ENCODE peak calls at places on chromosomes 5 and 9, in four cellular contexts. One of them, this sample, is unnamed.

GRCh38 chr5:38835887-38836286 is 9.9 kb upstream of the OSMR start:
- DNase-seq in kidney epithelial cell: no peak
- DNase-seq in endodermal cell: no peak
- DNase-seq in IMR-90: peak; percentile 33
- DNase-seq in this sample: peak; percentile 55

GRCh38 chr9:116686135-116686534 is 970 bp upstream of the TRIM32 start:
- DNase-seq in kidney epithelial cell: no peak
- DNase-seq in IMR-90: peak; percentile 29
- DNase-seq in endodermal cell: no peak
- DNase-seq in this sample: no peak

GRCh38 chr9:94014066-94014654 is 59.0 kb upstream of the BARX1 start:
- DNase-seq in IMR-90: peak; percentile 49
- DNase-seq in endodermal cell: no peak
- DNase-seq in kidney epithelial cell: no peak
- DNase-seq in this sample: no peak

GRCh38 chr5:115671939-115672338 is 46.1 kb upstream of the TMED7 start:
- DNase-seq in endodermal cell: no peak
- DNase-seq in kidney epithelial cell: no peak
- DNase-seq in IMR-90: peak; percentile 7
- DNase-seq in this sample: no peak

GRCh38 chr9:110389148-110389783 is 51.6 kb upstream of the TXNDC8 start:
- DNase-seq in kidney epithelial cell: no peak
- DNase-seq in IMR-90: no peak
- DNase-seq in endodermal cell: no peak
- DNase-seq in this sample: no peak

GRCh38 chr9:35929188-35929718 is 20.0 kb downstream of the SPAAR start:
- DNase-seq in endodermal cell: no peak
- DNase-seq in IMR-90: no peak
- DNase-seq in kidney epithelial cell: no peak
- DNase-seq in this sample: no peak

GRCh38 chr9:125466356-125466855 is 204.8 kb downstream of the GAPVD1 start:
- DNase-seq in endodermal cell: no peak
- DNase-seq in IMR-90: no peak
- DNase-seq in kidney epithelial cell: no peak
- DNase-seq in this sample: no peak

GRCh38 chr9:72772641-72773040 is 180.2 kb downstream of the ALDH1A1 start:
- DNase-seq in endodermal cell: no peak
- DNase-seq in kidney epithelial cell: no peak
- DNase-seq in IMR-90: peak; percentile 7
- DNase-seq in this sample: no peak

DNA sequence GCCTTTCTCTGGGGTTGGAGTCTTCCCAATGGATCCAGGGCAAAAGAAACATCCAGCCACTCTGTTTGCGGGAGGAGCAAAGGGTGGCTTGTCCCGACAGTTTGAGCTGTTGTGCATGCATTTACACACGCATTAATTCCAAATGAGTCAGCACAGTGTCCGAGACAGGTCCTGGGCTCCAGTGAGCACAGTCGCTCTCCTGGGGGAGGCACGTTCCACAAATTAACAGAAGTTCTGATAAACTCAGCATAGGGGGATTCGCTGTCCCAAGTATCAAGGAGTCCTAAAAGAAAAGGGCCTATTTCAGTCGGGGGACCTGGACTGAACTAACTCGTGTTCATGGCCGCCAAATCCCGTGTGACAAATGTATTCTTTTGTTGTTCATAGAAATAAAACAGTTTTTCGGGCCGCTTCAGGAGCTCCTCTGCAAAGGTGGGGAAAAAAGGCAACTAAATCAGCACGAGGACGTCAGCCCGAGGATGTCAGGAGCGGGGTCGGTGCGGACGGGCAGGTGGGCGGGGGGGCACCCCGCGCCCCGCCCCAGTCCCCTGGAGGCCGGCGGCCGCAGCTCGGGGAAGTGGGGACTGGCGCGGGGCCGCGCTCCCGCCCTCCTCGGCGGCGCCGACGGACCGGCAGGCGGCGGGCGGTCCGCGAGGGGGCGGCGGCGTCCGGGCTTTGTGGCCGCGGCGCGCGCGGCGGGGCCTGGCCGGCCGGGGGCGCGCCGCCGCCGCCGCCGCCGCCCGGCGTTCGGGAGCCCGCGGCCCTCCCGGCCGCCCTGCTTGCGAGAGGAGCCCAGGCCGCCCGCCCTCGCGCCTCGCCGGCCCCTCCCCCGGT is at the start of gene MSANTD3:
- DNase-seq in kidney epithelial cell: no peak
- DNase-seq in endodermal cell: peak; percentile 81
- DNase-seq in IMR-90: peak; percentile 76
- DNase-seq in this sample: no peak
- TF ChIP-seq CTCF in kidney epithelial cell: no peak
- TF ChIP-seq CTCF in endodermal cell: no peak
- TF ChIP-seq CTCF in IMR-90: peak; percentile 31
- TF ChIP-seq CTCF in this sample: peak; percentile 2

GRCh38 chr5:58455495-58455894 is 4.4 kb downstream of the PLK2 start:
- DNase-seq in IMR-90: no peak
- DNase-seq in kidney epithelial cell: no peak
- DNase-seq in endodermal cell: no peak
- DNase-seq in this sample: no peak

GRCh38 chr5:58455066-58455465 is 4.8 kb downstream of the PLK2 start:
- DNase-seq in endodermal cell: no peak
- DNase-seq in kidney epithelial cell: no peak
- DNase-seq in IMR-90: peak; percentile 55
- DNase-seq in this sample: no peak

GRCh38 chr5:58455966-58456365 is 3.9 kb downstream of the PLK2 start:
- DNase-seq in endodermal cell: no peak
- DNase-seq in kidney epithelial cell: no peak
- DNase-seq in IMR-90: no peak
- DNase-seq in this sample: no peak

GRCh38 chr5:58457040-58457439 is 2.8 kb downstream of the PLK2 start:
- DNase-seq in endodermal cell: no peak
- DNase-seq in kidney epithelial cell: no peak
- DNase-seq in IMR-90: no peak
- DNase-seq in this sample: no peak

GRCh38 chr5:58456486-58456885 is 3.4 kb downstream of the PLK2 start:
- DNase-seq in endodermal cell: no peak
- DNase-seq in IMR-90: no peak
- DNase-seq in kidney epithelial cell: no peak
- DNase-seq in this sample: no peak
- H3K4me3 ChIP-seq in endodermal cell: peak overlapping the region; percentile 98
- H3K4me3 ChIP-seq in IMR-90: peak overlapping the region; percentile 85
- H3K4me3 ChIP-seq in kidney epithelial cell: peak overlapping the region; percentile 96
- H3K4me3 ChIP-seq in this sample: peak overlapping the region; percentile 88

GRCh38 chr5:130868186-130868821 is 296.8 kb downstream of the HINT1 start:
- DNase-seq in IMR-90: no peak
- DNase-seq in kidney epithelial cell: no peak
- DNase-seq in endodermal cell: no peak
- DNase-seq in this sample: peak; percentile 52

GRCh38 chr5:130875673-130876072 is 289.4 kb downstream of the HINT1 start:
- DNase-seq in kidney epithelial cell: no peak
- DNase-seq in endodermal cell: no peak
- DNase-seq in IMR-90: no peak
- DNase-seq in this sample: no peak

GRCh38 chr5:130874861-130875419 is 290.1 kb downstream of the HINT1 start:
- DNase-seq in kidney epithelial cell: no peak
- DNase-seq in IMR-90: no peak
- DNase-seq in endodermal cell: no peak
- DNase-seq in this sample: no peak

GRCh38 chr5:130871346-130872086 is 293.5 kb downstream of the HINT1 start:
- DNase-seq in kidney epithelial cell: no peak
- DNase-seq in IMR-90: peak; percentile 1
- DNase-seq in endodermal cell: peak; percentile 80
- DNase-seq in this sample: no peak
- TF ChIP-seq CTCF in kidney epithelial cell: peak; percentile 39
- TF ChIP-seq CTCF in IMR-90: peak; percentile 50
- TF ChIP-seq CTCF in endodermal cell: peak; percentile 83
- TF ChIP-seq CTCF in this sample: peak; percentile 48

DNA sequence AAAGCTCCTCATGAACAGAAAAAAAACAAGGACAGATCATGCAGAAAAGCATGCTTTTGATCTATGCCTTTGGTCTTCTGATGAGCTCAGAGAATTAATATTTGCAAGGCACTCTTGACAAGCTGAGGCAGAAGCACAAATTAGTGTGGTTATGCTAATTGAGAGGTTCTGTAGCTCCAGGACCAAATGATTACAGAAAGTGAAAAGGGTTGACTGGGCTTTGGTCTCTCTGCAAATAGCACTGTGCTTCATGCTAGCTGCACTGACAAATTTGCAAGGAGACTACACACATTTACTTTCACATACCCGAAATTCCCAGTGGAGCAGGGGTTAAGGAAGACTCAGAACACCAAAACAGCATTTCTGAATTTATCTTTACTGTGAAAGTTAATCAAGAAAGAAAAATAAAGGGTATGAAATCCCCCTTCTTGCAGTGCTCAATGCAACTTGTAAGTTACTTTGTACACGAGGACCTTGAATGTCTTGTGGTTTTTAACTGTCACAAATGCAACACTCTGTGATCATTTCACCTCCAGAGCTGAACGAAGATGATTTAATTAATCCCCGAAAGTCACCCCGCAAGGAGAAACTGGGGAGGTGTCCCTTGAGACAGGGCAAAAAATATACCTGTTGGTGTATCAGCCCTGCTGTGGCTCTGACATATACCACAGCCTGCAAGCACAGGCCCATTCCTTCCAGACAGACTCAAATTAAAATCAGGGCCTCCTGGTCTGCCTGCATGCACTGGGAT is 11.9 kb downstream of the RAPGEF1 start:
- DNase-seq in kidney epithelial cell: no peak
- DNase-seq in endodermal cell: no peak
- DNase-seq in IMR-90: no peak
- DNase-seq in this sample: no peak
- H3K4me3 ChIP-seq in kidney epithelial cell: no peak overlapping the region
- H3K4me3 ChIP-seq in endodermal cell: no peak overlapping the region
- H3K4me3 ChIP-seq in IMR-90: no peak overlapping the region
- H3K4me3 ChIP-seq in this sample: no peak overlapping the region

GRCh38 chr5:124408738-124409453 is 337.5 kb downstream of the ZNF608 start:
- DNase-seq in endodermal cell: no peak
- DNase-seq in kidney epithelial cell: peak; percentile 38
- DNase-seq in IMR-90: peak; percentile 10
- DNase-seq in this sample: no peak

GRCh38 chr5:124414973-124415372 is 331.5 kb downstream of the ZNF608 start:
- DNase-seq in kidney epithelial cell: no peak
- DNase-seq in IMR-90: no peak
- DNase-seq in endodermal cell: no peak
- DNase-seq in this sample: no peak

GRCh38 chr5:124410539-124410938 is 335.9 kb downstream of the ZNF608 start:
- DNase-seq in kidney epithelial cell: no peak
- DNase-seq in endodermal cell: no peak
- DNase-seq in IMR-90: no peak
- DNase-seq in this sample: no peak

DNA sequence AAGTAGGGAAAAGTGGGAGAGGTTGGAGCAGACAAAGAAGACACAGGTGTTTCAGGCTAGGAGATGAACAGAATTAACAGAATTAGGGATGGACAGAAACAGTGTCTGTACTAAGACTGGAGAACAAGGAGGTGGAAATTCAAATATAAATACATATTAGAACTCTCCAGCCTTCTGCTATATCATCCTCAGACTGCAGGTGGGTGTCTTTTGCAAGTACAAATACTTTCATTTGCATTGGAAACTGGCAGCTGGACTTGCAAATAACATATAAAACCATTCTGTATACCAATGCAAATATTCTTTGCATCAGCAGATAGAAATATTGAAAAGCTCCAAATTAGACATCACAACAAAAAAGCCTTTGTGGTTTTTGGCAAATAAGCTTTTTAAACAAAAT is 335.4 kb downstream of the ZNF608 start:
- DNase-seq in endodermal cell: no peak
- DNase-seq in IMR-90: peak; percentile 44
- DNase-seq in kidney epithelial cell: no peak
- DNase-seq in this sample: no peak
- TF ChIP-seq CTCF in endodermal cell: peak; percentile 25
- TF ChIP-seq CTCF in IMR-90: peak; percentile 25
- TF ChIP-seq CTCF in kidney epithelial cell: no peak
- TF ChIP-seq CTCF in this sample: peak; percentile 7

GRCh38 chr9:23229764-23230434 is 596.1 kb downstream of the ELAVL2 start:
- DNase-seq in IMR-90: no peak
- DNase-seq in kidney epithelial cell: no peak
- DNase-seq in endodermal cell: no peak
- DNase-seq in this sample: no peak
- H3K4me3 ChIP-seq in IMR-90: no peak overlapping the region
- H3K4me3 ChIP-seq in kidney epithelial cell: no peak overlapping the region
- H3K4me3 ChIP-seq in endodermal cell: no peak overlapping the region
- H3K4me3 ChIP-seq in this sample: no peak overlapping the region

GRCh38 chr5:138077064-138077696 is 6.7 kb upstream of the WNT8A start:
- DNase-seq in kidney epithelial cell: no peak
- DNase-seq in IMR-90: peak; percentile 65
- DNase-seq in endodermal cell: peak; percentile 88
- DNase-seq in this sample: peak; percentile 5
- TF ChIP-seq CTCF in kidney epithelial cell: peak; percentile 85
- TF ChIP-seq CTCF in IMR-90: peak; percentile 86
- TF ChIP-seq CTCF in endodermal cell: peak; percentile 95
- TF ChIP-seq CTCF in this sample: peak; percentile 70